ENCODE peak calls at places on chromosome 11, in five cellular contexts. One of them, this sample, is unnamed.

GRCh38 chr11:33262016-33262638 is 4.9 kb downstream of the HIPK3 start:
- DNase-seq in cardiac muscle cell: peak; percentile 27
- DNase-seq in dorsolateral prefrontal cortex: no peak
- DNase-seq in SJSA1: no peak
- DNase-seq in skeletal muscle cell: peak; percentile 5
- DNase-seq in this sample: no peak

GRCh38 chr11:84833488-84834086 is 793.6 kb downstream of the DLG2 start:
- DNase-seq in SJSA1: no peak
- DNase-seq in cardiac muscle cell: no peak
- DNase-seq in dorsolateral prefrontal cortex: no peak
- DNase-seq in skeletal muscle cell: no peak
- DNase-seq in this sample: no peak

GRCh38 chr11:38256436-38256835 is 1658.4 kb upstream of the RAG2 start:
- DNase-seq in SJSA1: no peak
- DNase-seq in skeletal muscle cell: no peak
- DNase-seq in cardiac muscle cell: no peak
- DNase-seq in dorsolateral prefrontal cortex: no peak
- DNase-seq in this sample: no peak

GRCh38 chr11:7547687-7548086 is 33.9 kb downstream of the PPFIBP2 start:
- DNase-seq in cardiac muscle cell: no peak
- DNase-seq in SJSA1: no peak
- DNase-seq in skeletal muscle cell: no peak
- DNase-seq in dorsolateral prefrontal cortex: no peak
- DNase-seq in this sample: no peak

GRCh38 chr11:68932933-68933577 is 29.4 kb downstream of the IGHMBP2 start:
- DNase-seq in dorsolateral prefrontal cortex: no peak
- DNase-seq in SJSA1: peak; percentile 61
- DNase-seq in skeletal muscle cell: no peak
- DNase-seq in cardiac muscle cell: no peak
- DNase-seq in this sample: no peak

GRCh38 chr11:68296344-68297051 is 15.9 kb upstream of the LRP5 start:
- DNase-seq in dorsolateral prefrontal cortex: no peak
- DNase-seq in cardiac muscle cell: no peak
- DNase-seq in skeletal muscle cell: no peak
- DNase-seq in SJSA1: no peak
- DNase-seq in this sample: no peak

GRCh38 chr11:95895815-95896214 is 28.1 kb downstream of the MTMR2 start:
- DNase-seq in SJSA1: no peak
- DNase-seq in cardiac muscle cell: no peak
- DNase-seq in skeletal muscle cell: no peak
- DNase-seq in dorsolateral prefrontal cortex: no peak
- DNase-seq in this sample: no peak

GRCh38 chr11:14237333-14237988 is 121.5 kb downstream of the RRAS2 start:
- DNase-seq in skeletal muscle cell: no peak
- DNase-seq in SJSA1: no peak
- DNase-seq in dorsolateral prefrontal cortex: no peak
- DNase-seq in cardiac muscle cell: no peak
- DNase-seq in this sample: no peak

GRCh38 chr11:111253630-111254029 is 8.1 kb downstream of the POU2AF2 start:
- DNase-seq in dorsolateral prefrontal cortex: no peak
- DNase-seq in skeletal muscle cell: no peak
- DNase-seq in cardiac muscle cell: no peak
- DNase-seq in SJSA1: no peak
- DNase-seq in this sample: no peak

DNA sequence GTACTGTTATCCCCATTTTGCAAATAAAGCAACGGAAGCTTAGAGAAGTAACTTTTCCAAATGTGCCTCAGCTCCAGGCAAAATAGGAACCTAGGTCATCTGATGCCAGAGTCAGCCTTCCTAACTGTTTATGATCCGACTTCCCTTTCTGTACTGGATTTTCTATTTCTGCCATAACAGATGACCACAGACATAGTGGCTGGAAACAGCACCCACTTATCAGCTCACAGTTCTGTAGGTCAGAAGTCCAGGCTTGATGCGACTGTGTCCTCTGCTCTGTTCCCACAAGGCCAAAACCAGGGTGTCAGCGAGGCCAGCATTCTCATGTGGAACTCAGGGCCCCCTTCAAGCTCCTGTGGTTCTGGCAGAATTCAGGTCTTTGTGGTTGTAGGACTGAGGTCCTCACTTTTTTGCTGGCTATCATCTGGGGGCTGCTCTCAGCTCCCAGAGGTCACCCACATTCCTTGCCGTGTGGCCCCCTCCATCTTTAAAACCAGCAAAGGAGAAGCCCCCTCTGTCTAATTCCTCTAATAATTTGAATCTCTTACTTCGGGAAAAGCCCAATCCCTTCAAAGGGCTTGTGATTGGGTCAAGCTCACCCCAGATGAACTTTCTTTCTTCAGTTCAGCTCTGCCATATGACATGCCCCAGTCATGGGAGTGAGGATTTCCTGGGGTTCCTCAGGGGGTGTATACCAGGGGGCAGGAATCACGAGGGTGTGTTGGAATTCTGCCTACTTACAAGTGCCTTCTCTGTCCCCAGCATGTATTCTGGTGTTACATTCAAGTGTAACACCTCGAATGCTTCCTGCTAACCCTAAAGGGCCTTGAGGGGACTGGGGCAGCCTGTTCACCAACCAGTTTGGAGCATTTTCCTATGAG is 15.3 kb downstream of the KCNJ5 start:
- DNase-seq in SJSA1: no peak
- DNase-seq in skeletal muscle cell: no peak
- DNase-seq in cardiac muscle cell: no peak
- DNase-seq in dorsolateral prefrontal cortex: no peak
- DNase-seq in this sample: no peak
- H3K4me3 ChIP-seq in SJSA1: no peak overlapping the region
- H3K4me3 ChIP-seq in skeletal muscle cell: no peak overlapping the region
- H3K4me3 ChIP-seq in cardiac muscle cell: peak overlapping the region; percentile 16
- H3K4me3 ChIP-seq in dorsolateral prefrontal cortex: no peak overlapping the region
- H3K4me3 ChIP-seq in this sample: peak overlapping the region; percentile 50

GRCh38 chr11:13012037-13012693 is 3.0 kb downstream of the RASSF10 start:
- DNase-seq in skeletal muscle cell: no peak
- DNase-seq in dorsolateral prefrontal cortex: no peak
- DNase-seq in cardiac muscle cell: peak; percentile 27
- DNase-seq in SJSA1: no peak
- DNase-seq in this sample: no peak

GRCh38 chr11:13011366-13012036 is 2.4 kb downstream of the RASSF10 start:
- DNase-seq in cardiac muscle cell: no peak
- DNase-seq in skeletal muscle cell: no peak
- DNase-seq in dorsolateral prefrontal cortex: no peak
- DNase-seq in SJSA1: no peak
- DNase-seq in this sample: peak; percentile 64

GRCh38 chr11:13009921-13010736 is 1.0 kb downstream of the RASSF10 start:
- DNase-seq in dorsolateral prefrontal cortex: no peak
- DNase-seq in cardiac muscle cell: peak; percentile 43
- DNase-seq in skeletal muscle cell: no peak
- DNase-seq in SJSA1: no peak
- DNase-seq in this sample: peak; percentile 40

GRCh38 chr11:13009476-13009920 is 382 bp downstream of the RASSF10 start:
- DNase-seq in dorsolateral prefrontal cortex: no peak
- DNase-seq in SJSA1: no peak
- DNase-seq in skeletal muscle cell: no peak
- DNase-seq in cardiac muscle cell: no peak
- DNase-seq in this sample: no peak

GRCh38 chr11:13010737-13011342 is 1.7 kb downstream of the RASSF10 start:
- DNase-seq in skeletal muscle cell: no peak
- DNase-seq in SJSA1: no peak
- DNase-seq in dorsolateral prefrontal cortex: no peak
- DNase-seq in cardiac muscle cell: peak; percentile 6
- DNase-seq in this sample: peak; percentile 15
- H3K4me3 ChIP-seq in skeletal muscle cell: no peak overlapping the region
- H3K4me3 ChIP-seq in SJSA1: no peak overlapping the region
- H3K4me3 ChIP-seq in dorsolateral prefrontal cortex: peak overlapping the region; percentile 48
- H3K4me3 ChIP-seq in cardiac muscle cell: peak overlapping the region; percentile 25
- H3K4me3 ChIP-seq in this sample: peak overlapping the region; percentile 50

GRCh38 chr11:93822359-93822758 is 28.1 kb downstream of the VSTM5 start:
- DNase-seq in cardiac muscle cell: no peak
- DNase-seq in dorsolateral prefrontal cortex: no peak
- DNase-seq in skeletal muscle cell: no peak
- DNase-seq in SJSA1: no peak
- DNase-seq in this sample: peak; percentile 44

GRCh38 chr11:93821617-93822016 is 28.8 kb downstream of the VSTM5 start:
- DNase-seq in dorsolateral prefrontal cortex: no peak
- DNase-seq in skeletal muscle cell: no peak
- DNase-seq in SJSA1: no peak
- DNase-seq in cardiac muscle cell: no peak
- DNase-seq in this sample: no peak

GRCh38 chr11:93820847-93821246 is 29.6 kb downstream of the VSTM5 start:
- DNase-seq in SJSA1: no peak
- DNase-seq in cardiac muscle cell: no peak
- DNase-seq in skeletal muscle cell: no peak
- DNase-seq in dorsolateral prefrontal cortex: no peak
- DNase-seq in this sample: no peak

GRCh38 chr11:93817426-93818348 is 32.7 kb downstream of the VSTM5 start:
- DNase-seq in cardiac muscle cell: no peak
- DNase-seq in SJSA1: no peak
- DNase-seq in skeletal muscle cell: peak; percentile 1
- DNase-seq in dorsolateral prefrontal cortex: no peak
- DNase-seq in this sample: no peak

DNA sequence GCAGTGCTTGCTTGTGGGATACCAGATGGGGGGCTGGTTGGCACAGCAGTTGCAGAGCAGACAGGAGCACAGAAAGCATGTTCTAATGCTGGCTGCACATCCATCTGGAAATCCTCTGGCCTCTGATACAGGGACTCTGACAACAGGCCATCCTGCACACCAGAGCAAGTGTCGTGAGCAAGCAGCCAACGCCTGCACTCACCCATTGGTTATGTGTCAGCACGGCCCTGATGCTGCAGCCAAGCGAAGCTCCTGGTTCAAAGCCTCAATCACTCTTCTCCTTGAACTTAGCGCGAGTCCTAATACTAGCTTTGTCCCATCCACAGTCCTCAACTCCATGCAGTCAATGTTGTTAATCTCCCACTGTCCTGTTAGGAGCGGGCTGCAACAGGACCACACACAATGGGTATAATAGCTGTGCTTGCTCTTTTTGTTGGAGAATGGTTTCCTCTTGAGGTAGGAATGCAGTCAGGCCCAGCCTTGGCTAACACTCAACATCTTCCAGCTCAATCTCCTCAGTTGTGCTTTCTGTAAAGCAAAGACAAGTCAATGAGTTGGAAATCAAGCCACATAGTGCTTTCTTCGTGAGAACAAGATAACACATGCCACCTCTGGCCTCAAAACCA is 30.2 kb downstream of the VSTM5 start:
- DNase-seq in cardiac muscle cell: no peak
- DNase-seq in SJSA1: no peak
- DNase-seq in skeletal muscle cell: no peak
- DNase-seq in dorsolateral prefrontal cortex: no peak
- DNase-seq in this sample: no peak
- H3K4me3 ChIP-seq in cardiac muscle cell: no peak overlapping the region
- H3K4me3 ChIP-seq in SJSA1: no peak overlapping the region
- H3K4me3 ChIP-seq in skeletal muscle cell: no peak overlapping the region
- H3K4me3 ChIP-seq in dorsolateral prefrontal cortex: no peak overlapping the region
- H3K4me3 ChIP-seq in this sample: no peak overlapping the region

GRCh38 chr11:368414-369335 is 624 bp upstream of the B4GALNT4 start:
- DNase-seq in skeletal muscle cell: no peak
- DNase-seq in cardiac muscle cell: peak; percentile 21
- DNase-seq in SJSA1: no peak
- DNase-seq in dorsolateral prefrontal cortex: peak; percentile 49
- DNase-seq in this sample: no peak
- H3K4me3 ChIP-seq in skeletal muscle cell: peak overlapping the region; percentile 34
- H3K4me3 ChIP-seq in cardiac muscle cell: peak overlapping the region; percentile 52
- H3K4me3 ChIP-seq in SJSA1: no peak overlapping the region
- H3K4me3 ChIP-seq in dorsolateral prefrontal cortex: peak overlapping the region; percentile 57
- H3K4me3 ChIP-seq in this sample: peak overlapping the region; percentile 25

GRCh38 chr11:26331911-26332571 is at the start of gene ANO3:
- DNase-seq in cardiac muscle cell: peak; percentile 89
- DNase-seq in dorsolateral prefrontal cortex: peak; percentile 86
- DNase-seq in skeletal muscle cell: peak; percentile 59
- DNase-seq in SJSA1: peak; percentile 67
- DNase-seq in this sample: peak; percentile 23

GRCh38 chr11:26333906-26334305 is 2.0 kb downstream of the ANO3 start:
- DNase-seq in dorsolateral prefrontal cortex: no peak
- DNase-seq in SJSA1: no peak
- DNase-seq in skeletal muscle cell: peak; percentile 47
- DNase-seq in cardiac muscle cell: peak; percentile 61
- DNase-seq in this sample: peak; percentile 67

GRCh38 chr11:26330255-26330654 is 1.7 kb upstream of the ANO3 start:
- DNase-seq in SJSA1: no peak
- DNase-seq in dorsolateral prefrontal cortex: no peak
- DNase-seq in cardiac muscle cell: no peak
- DNase-seq in skeletal muscle cell: no peak
- DNase-seq in this sample: no peak

GRCh38 chr11:26335903-26336302 is 4.0 kb downstream of the ANO3 start:
- DNase-seq in skeletal muscle cell: no peak
- DNase-seq in dorsolateral prefrontal cortex: no peak
- DNase-seq in SJSA1: no peak
- DNase-seq in cardiac muscle cell: no peak
- DNase-seq in this sample: no peak

GRCh38 chr11:26332572-26332915 is 614 bp downstream of the ANO3 start:
- DNase-seq in skeletal muscle cell: no peak
- DNase-seq in cardiac muscle cell: peak; percentile 84
- DNase-seq in SJSA1: no peak
- DNase-seq in dorsolateral prefrontal cortex: no peak
- DNase-seq in this sample: no peak
- H3K4me3 ChIP-seq in skeletal muscle cell: peak overlapping the region; percentile 30
- H3K4me3 ChIP-seq in cardiac muscle cell: no peak overlapping the region
- H3K4me3 ChIP-seq in SJSA1: no peak overlapping the region
- H3K4me3 ChIP-seq in dorsolateral prefrontal cortex: peak overlapping the region; percentile 60
- H3K4me3 ChIP-seq in this sample: no peak overlapping the region

GRCh38 chr11:2270322-2271076 is at the start of gene ASCL2:
- DNase-seq in cardiac muscle cell: no peak
- DNase-seq in dorsolateral prefrontal cortex: peak; percentile 40
- DNase-seq in skeletal muscle cell: no peak
- DNase-seq in SJSA1: peak; percentile 45
- DNase-seq in this sample: no peak

GRCh38 chr11:2267306-2267861 is 3.0 kb downstream of the ASCL2 start:
- DNase-seq in skeletal muscle cell: no peak
- DNase-seq in dorsolateral prefrontal cortex: peak; percentile 33
- DNase-seq in cardiac muscle cell: no peak
- DNase-seq in SJSA1: peak; percentile 48
- DNase-seq in this sample: no peak

GRCh38 chr11:2267871-2268825 is 2.2 kb downstream of the ASCL2 start:
- DNase-seq in cardiac muscle cell: no peak
- DNase-seq in SJSA1: peak; percentile 34
- DNase-seq in skeletal muscle cell: no peak
- DNase-seq in dorsolateral prefrontal cortex: peak; percentile 36
- DNase-seq in this sample: no peak

GRCh38 chr11:2269601-2270321 is 627 bp downstream of the ASCL2 start:
- DNase-seq in skeletal muscle cell: no peak
- DNase-seq in cardiac muscle cell: peak; percentile 77
- DNase-seq in dorsolateral prefrontal cortex: peak; percentile 36
- DNase-seq in SJSA1: peak; percentile 45
- DNase-seq in this sample: peak; percentile 47

GRCh38 chr11:2268911-2269600 is 1.3 kb downstream of the ASCL2 start:
- DNase-seq in cardiac muscle cell: peak; percentile 52
- DNase-seq in dorsolateral prefrontal cortex: peak; percentile 45
- DNase-seq in skeletal muscle cell: no peak
- DNase-seq in SJSA1: peak; percentile 50
- DNase-seq in this sample: peak; percentile 78
- H3K4me3 ChIP-seq in cardiac muscle cell: peak overlapping the region; percentile 26
- H3K4me3 ChIP-seq in dorsolateral prefrontal cortex: peak overlapping the region; percentile 45
- H3K4me3 ChIP-seq in skeletal muscle cell: peak overlapping the region; percentile 39
- H3K4me3 ChIP-seq in SJSA1: no peak overlapping the region
- H3K4me3 ChIP-seq in this sample: peak overlapping the region; percentile 41